ENCODE peak calls at places on chromosomes 4 and X, in eight cellular contexts. One of them, this sample, is unnamed.
A peak's percentile ranks its signal among the peaks of the same experiment; 100 is the strongest.

GRCh38 chr4:74543983-74544382 is 99.0 kb downstream of the AREG start:
- DNase-seq in SK-N-SH: no peak
- DNase-seq in GM23338: no peak
- DNase-seq in PC-3: no peak
- DNase-seq in neural progenitor cell: no peak
- DNase-seq in OCI-LY7: no peak
- DNase-seq in hepatocyte: peak; percentile 16
- DNase-seq in HCT116: no peak
- DNase-seq in this sample: no peak

GRCh38 chrX:19874391-19875050 is 12.9 kb downstream of the SH3KBP1 start:
- DNase-seq in SK-N-SH: no peak
- DNase-seq in GM23338: no peak
- DNase-seq in PC-3: no peak
- DNase-seq in neural progenitor cell: no peak
- DNase-seq in OCI-LY7: no peak
- DNase-seq in hepatocyte: no peak
- DNase-seq in HCT116: no peak
- DNase-seq in this sample: no peak

GRCh38 chr4:105835177-105835576 is 60.1 kb upstream of the NPNT start:
- DNase-seq in SK-N-SH: no peak
- DNase-seq in GM23338: no peak
- DNase-seq in PC-3: no peak
- DNase-seq in neural progenitor cell: no peak
- DNase-seq in OCI-LY7: no peak
- DNase-seq in hepatocyte: no peak
- DNase-seq in HCT116: no peak
- DNase-seq in this sample: no peak

GRCh38 chr4:16197842-16198241 is 28.4 kb downstream of the TAPT1 start:
- DNase-seq in SK-N-SH: no peak
- DNase-seq in GM23338: no peak
- DNase-seq in PC-3: no peak
- DNase-seq in neural progenitor cell: no peak
- DNase-seq in OCI-LY7: no peak
- DNase-seq in hepatocyte: no peak
- DNase-seq in HCT116: no peak
- DNase-seq in this sample: no peak

GRCh38 chrX:40552768-40553167 is 28.0 kb upstream of the ATP6AP2 start:
- DNase-seq in SK-N-SH: no peak
- DNase-seq in GM23338: no peak
- DNase-seq in PC-3: peak; percentile 34
- DNase-seq in neural progenitor cell: peak; percentile 21
- DNase-seq in OCI-LY7: peak; percentile 14
- DNase-seq in hepatocyte: no peak
- DNase-seq in HCT116: no peak
- DNase-seq in this sample: no peak

GRCh38 chr4:151055539-151055938 is 40.5 kb upstream of the LRBA start:
- DNase-seq in SK-N-SH: no peak
- DNase-seq in GM23338: no peak
- DNase-seq in PC-3: no peak
- DNase-seq in neural progenitor cell: no peak
- DNase-seq in OCI-LY7: no peak
- DNase-seq in hepatocyte: no peak
- DNase-seq in HCT116: no peak
- DNase-seq in this sample: no peak

GRCh38 chrX:16033336-16033735 is 90.0 kb upstream of the GRPR start:
- DNase-seq in SK-N-SH: no peak
- DNase-seq in GM23338: no peak
- DNase-seq in PC-3: no peak
- DNase-seq in neural progenitor cell: no peak
- DNase-seq in OCI-LY7: no peak
- DNase-seq in hepatocyte: no peak
- DNase-seq in HCT116: no peak
- DNase-seq in this sample: no peak

GRCh38 chr4:1855334-1856070 is 454 bp downstream of the LETM1 start:
- DNase-seq in SK-N-SH: peak; percentile 62
- DNase-seq in GM23338: no peak
- DNase-seq in PC-3: peak; percentile 17
- DNase-seq in neural progenitor cell: peak; percentile 45
- DNase-seq in OCI-LY7: peak; percentile 30
- DNase-seq in hepatocyte: peak; percentile 43
- DNase-seq in HCT116: no peak
- DNase-seq in this sample: peak; percentile 16

GRCh38 chr4:48139688-48140087 is 5.6 kb upstream of the TXK start:
- DNase-seq in SK-N-SH: no peak
- DNase-seq in GM23338: no peak
- DNase-seq in PC-3: peak; percentile 39
- DNase-seq in neural progenitor cell: no peak
- DNase-seq in OCI-LY7: no peak
- DNase-seq in hepatocyte: no peak
- DNase-seq in HCT116: no peak
- DNase-seq in this sample: peak; percentile 23

GRCh38 chr4:38802561-38803355 is 1.8 kb downstream of the TLR1 start:
- DNase-seq in SK-N-SH: no peak
- DNase-seq in GM23338: peak; percentile 42
- DNase-seq in PC-3: peak; percentile 7
- DNase-seq in neural progenitor cell: no peak
- DNase-seq in OCI-LY7: peak; percentile 80
- DNase-seq in hepatocyte: no peak
- DNase-seq in HCT116: no peak
- DNase-seq in this sample: no peak

GRCh38 chr4:14862881-14863280 is 139.4 kb upstream of the CPEB2 start:
- DNase-seq in SK-N-SH: no peak
- DNase-seq in GM23338: peak; percentile 36
- DNase-seq in PC-3: no peak
- DNase-seq in neural progenitor cell: peak; percentile 57
- DNase-seq in OCI-LY7: no peak
- DNase-seq in hepatocyte: no peak
- DNase-seq in HCT116: no peak
- DNase-seq in this sample: no peak

GRCh38 chr4:23278845-23279244 is 586.1 kb downstream of the GBA3 start:
- DNase-seq in SK-N-SH: no peak
- DNase-seq in GM23338: no peak
- DNase-seq in PC-3: no peak
- DNase-seq in neural progenitor cell: no peak
- DNase-seq in OCI-LY7: no peak
- DNase-seq in hepatocyte: no peak
- DNase-seq in HCT116: no peak
- DNase-seq in this sample: no peak

DNA sequence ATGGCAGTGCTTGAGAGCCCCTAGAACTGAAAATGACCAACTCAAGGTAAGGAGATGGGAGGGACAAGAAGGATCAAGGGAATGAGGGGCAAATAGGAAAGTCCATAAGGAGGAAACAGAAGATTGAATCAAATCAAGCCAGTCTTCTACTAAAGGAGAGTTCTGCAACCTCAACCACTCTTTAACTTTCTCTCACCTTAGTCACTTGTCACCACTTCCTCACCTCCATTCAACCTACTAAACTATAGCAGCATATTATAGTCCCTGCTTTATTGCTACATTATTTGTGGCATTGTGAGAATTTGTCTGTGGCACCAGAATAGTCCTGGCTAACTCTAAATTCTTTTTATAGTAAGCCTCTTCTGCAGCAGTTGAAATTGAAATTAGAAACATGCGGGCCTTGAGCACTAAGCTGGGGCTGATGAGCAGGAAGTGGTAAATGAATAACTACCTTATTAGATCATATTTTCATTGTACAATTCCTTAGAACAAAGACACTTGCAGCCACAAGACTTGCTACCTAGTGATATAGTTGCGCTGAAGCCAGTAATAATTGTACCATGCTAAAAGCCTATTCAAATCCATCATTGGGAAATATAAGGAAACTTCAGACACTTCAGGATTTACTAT is 336.9 kb downstream of the ZNF674 start:
- DNase-seq in SK-N-SH: no peak
- DNase-seq in GM23338: no peak
- DNase-seq in PC-3: peak; percentile 60
- DNase-seq in neural progenitor cell: no peak
- DNase-seq in OCI-LY7: no peak
- DNase-seq in hepatocyte: no peak
- DNase-seq in HCT116: no peak
- DNase-seq in this sample: peak; percentile 74
- H3K4me2 ChIP-seq in SK-N-SH: peak overlapping the region; percentile 7
- H3K4me2 ChIP-seq in GM23338: no peak overlapping the region
- H3K4me2 ChIP-seq in PC-3: peak overlapping the region; percentile 66
- H3K4me2 ChIP-seq in neural progenitor cell: no peak overlapping the region
- H3K4me2 ChIP-seq in OCI-LY7: no peak overlapping the region
- H3K4me2 ChIP-seq in hepatocyte: no peak overlapping the region
- H3K4me2 ChIP-seq in HCT116: peak overlapping the region; percentile 49
- H3K4me2 ChIP-seq in this sample: peak overlapping the region; percentile 34

GRCh38 chrX:72208126-72208525 is 26.6 kb downstream of the PIN4 start:
- DNase-seq in SK-N-SH: no peak
- DNase-seq in GM23338: no peak
- DNase-seq in PC-3: no peak
- DNase-seq in neural progenitor cell: no peak
- DNase-seq in OCI-LY7: no peak
- DNase-seq in hepatocyte: no peak
- DNase-seq in HCT116: no peak
- DNase-seq in this sample: no peak

GRCh38 chrX:72202792-72203401 is 21.3 kb downstream of the PIN4 start:
- DNase-seq in SK-N-SH: no peak
- DNase-seq in GM23338: peak; percentile 34
- DNase-seq in PC-3: no peak
- DNase-seq in neural progenitor cell: no peak
- DNase-seq in OCI-LY7: no peak
- DNase-seq in hepatocyte: no peak
- DNase-seq in HCT116: no peak
- DNase-seq in this sample: no peak

GRCh38 chrX:72201836-72202536 is 20.4 kb downstream of the PIN4 start:
- DNase-seq in SK-N-SH: no peak
- DNase-seq in GM23338: no peak
- DNase-seq in PC-3: peak; percentile 77
- DNase-seq in neural progenitor cell: no peak
- DNase-seq in OCI-LY7: no peak
- DNase-seq in hepatocyte: no peak
- DNase-seq in HCT116: no peak
- DNase-seq in this sample: no peak

DNA sequence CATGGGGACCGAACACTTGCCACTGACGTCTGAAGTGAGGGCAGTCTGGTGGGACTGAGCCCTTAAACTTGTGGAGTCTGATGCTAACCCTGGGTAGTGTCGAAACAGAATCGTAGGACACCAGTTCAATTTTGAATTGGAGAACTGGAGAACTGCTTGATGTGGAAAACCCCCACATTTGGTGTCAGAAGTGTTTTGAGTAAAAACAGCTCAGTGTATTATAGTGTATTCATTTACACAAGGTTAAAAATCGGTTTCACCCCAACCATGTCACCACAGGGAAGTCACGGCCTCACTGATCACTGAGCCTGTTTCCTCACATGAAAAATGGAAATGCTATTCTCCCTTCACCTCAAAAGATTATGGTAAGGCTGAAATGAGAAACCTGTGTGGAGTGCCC is 21.9 kb downstream of the PIN4 start:
- DNase-seq in SK-N-SH: no peak
- DNase-seq in GM23338: no peak
- DNase-seq in PC-3: no peak
- DNase-seq in neural progenitor cell: no peak
- DNase-seq in OCI-LY7: no peak
- DNase-seq in hepatocyte: no peak
- DNase-seq in HCT116: no peak
- DNase-seq in this sample: no peak
- TF ChIP-seq EZH2phosphoT487 in SK-N-SH: no peak
- TF ChIP-seq EZH2phosphoT487 in GM23338: no peak
- TF ChIP-seq EZH2phosphoT487 in PC-3: no peak
- TF ChIP-seq EZH2phosphoT487 in neural progenitor cell: no peak
- TF ChIP-seq EZH2phosphoT487 in OCI-LY7: no peak
- TF ChIP-seq EZH2phosphoT487 in hepatocyte: no peak
- TF ChIP-seq EZH2phosphoT487 in HCT116: no peak
- TF ChIP-seq EZH2phosphoT487 in this sample: no peak

GRCh38 chrX:104370089-104370488 is 115.4 kb upstream of the ESX1 start:
- DNase-seq in SK-N-SH: peak; percentile 4
- DNase-seq in GM23338: peak; percentile 55
- DNase-seq in PC-3: peak; percentile 85
- DNase-seq in neural progenitor cell: peak; percentile 6
- DNase-seq in OCI-LY7: no peak
- DNase-seq in hepatocyte: peak; percentile 18
- DNase-seq in HCT116: peak; percentile 26
- DNase-seq in this sample: no peak
- TF ChIP-seq CTCF in SK-N-SH: no peak
- TF ChIP-seq CTCF in GM23338: peak; percentile 41
- TF ChIP-seq CTCF in PC-3: peak; percentile 53
- TF ChIP-seq CTCF in neural progenitor cell: peak; percentile 18
- TF ChIP-seq CTCF in OCI-LY7: no peak
- TF ChIP-seq CTCF in hepatocyte: no peak
- TF ChIP-seq CTCF in HCT116: peak; percentile 20
- TF ChIP-seq CTCF in this sample: no peak

DNA sequence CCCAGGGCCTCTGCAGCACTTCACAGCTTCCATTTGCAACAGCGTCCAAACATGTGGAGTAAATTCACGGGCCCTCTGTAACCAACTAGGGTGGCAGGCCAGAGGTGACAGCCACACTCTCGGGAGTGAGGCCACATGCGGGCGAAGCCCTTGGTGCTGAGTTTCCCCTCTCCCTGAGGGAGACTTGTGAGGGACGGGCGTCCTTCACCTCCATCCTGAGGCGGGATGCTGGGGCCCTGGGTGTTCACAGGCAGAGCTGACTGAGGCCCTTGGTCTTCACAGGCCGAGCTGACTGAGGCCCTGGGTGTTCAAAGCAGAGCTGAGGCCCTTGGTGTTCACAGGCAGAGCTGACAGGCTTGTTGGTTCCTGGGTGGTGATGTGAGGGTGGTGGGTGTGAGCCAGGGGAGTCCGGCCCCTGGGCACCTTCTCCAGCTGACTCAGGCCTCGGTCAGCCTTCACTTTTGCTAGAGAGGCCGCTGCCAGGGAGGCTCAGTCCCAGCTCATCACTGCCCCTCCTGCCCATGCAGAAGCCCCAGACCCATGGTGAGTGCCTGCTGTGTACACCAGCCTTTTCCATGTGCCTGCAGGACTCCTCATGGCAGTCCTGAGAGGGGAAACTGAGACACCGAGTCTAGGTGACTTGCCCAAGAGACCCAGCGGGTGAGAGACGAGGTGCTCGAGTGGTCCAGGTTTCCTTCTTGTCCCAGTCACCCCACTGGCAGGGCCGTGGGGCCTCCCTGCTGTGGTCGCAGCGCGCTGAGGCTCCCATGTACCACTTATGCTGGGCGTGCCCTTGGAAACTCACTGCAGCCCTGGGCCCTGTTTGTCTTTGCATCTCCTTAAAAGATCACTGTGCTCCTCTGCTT is 8.5 kb downstream of the WFS1 start:
- DNase-seq in SK-N-SH: no peak
- DNase-seq in GM23338: no peak
- DNase-seq in PC-3: no peak
- DNase-seq in neural progenitor cell: no peak
- DNase-seq in OCI-LY7: no peak
- DNase-seq in hepatocyte: no peak
- DNase-seq in HCT116: no peak
- DNase-seq in this sample: no peak
- H3K4me2 ChIP-seq in SK-N-SH: no peak overlapping the region
- H3K4me2 ChIP-seq in GM23338: no peak overlapping the region
- H3K4me2 ChIP-seq in PC-3: no peak overlapping the region
- H3K4me2 ChIP-seq in neural progenitor cell: no peak overlapping the region
- H3K4me2 ChIP-seq in OCI-LY7: no peak overlapping the region
- H3K4me2 ChIP-seq in hepatocyte: peak overlapping the region; percentile 61
- H3K4me2 ChIP-seq in HCT116: no peak overlapping the region
- H3K4me2 ChIP-seq in this sample: peak overlapping the region; percentile 67

GRCh38 chr4:3851881-3852280 is 85.7 kb downstream of the ADRA2C start:
- DNase-seq in SK-N-SH: no peak
- DNase-seq in GM23338: no peak
- DNase-seq in PC-3: no peak
- DNase-seq in neural progenitor cell: no peak
- DNase-seq in OCI-LY7: no peak
- DNase-seq in hepatocyte: no peak
- DNase-seq in HCT116: no peak
- DNase-seq in this sample: no peak
- TF ChIP-seq EZH2phosphoT487 in SK-N-SH: no peak
- TF ChIP-seq EZH2phosphoT487 in GM23338: no peak
- TF ChIP-seq EZH2phosphoT487 in PC-3: no peak
- TF ChIP-seq EZH2phosphoT487 in neural progenitor cell: no peak
- TF ChIP-seq EZH2phosphoT487 in OCI-LY7: no peak
- TF ChIP-seq EZH2phosphoT487 in hepatocyte: no peak
- TF ChIP-seq EZH2phosphoT487 in HCT116: no peak
- TF ChIP-seq EZH2phosphoT487 in this sample: no peak